ENCODE peak calls at places on chromosome 7, in five cellular contexts. C, T, E, I and B are unnamed samples.

GRCh38 chr7:37287093-37287492 is 161.6 kb downstream of the ELMO1 start:
- DNase-seq in C (no peak), T (no peak), E (no peak), I (no peak), B (no peak)

GRCh38 chr7:130958846-130959245 is 224.8 kb upstream of the KLF14 start:
- DNase-seq in C (no peak), T (no peak), E (no peak), I (no peak), B (no peak)

GRCh38 chr7:73809454-73810090 is 21.2 kb upstream of the CLDN4 start:
- DNase-seq in C (no peak), T (peak; percentile 52), E (peak; percentile 64), I (no peak), B (no peak)

GRCh38 chr7:27110977-27111752 is 8.7 kb upstream of the HOXA2 start:
- DNase-seq in C (no peak), T (no peak), E (no peak), I (no peak), B (no peak)

GRCh38 chr7:34096135-34096775 is 190.9 kb downstream of the BMPER start:
- DNase-seq in C (no peak), T (no peak), E (no peak), I (peak; percentile 55), B (no peak)

GRCh38 chr7:101804642-101805401 is 12.6 kb upstream of the CUX1 start:
- DNase-seq in C (no peak), T (no peak), E (no peak), I (no peak), B (no peak)

GRCh38 chr7:90804370-90804769 is 208.2 kb downstream of the CDK14 start:
- DNase-seq in C (no peak), T (no peak), E (no peak), I (no peak), B (no peak)

GRCh38 chr7:151930695-151931094 is 25.6 kb upstream of the GALNTL5 start:
- DNase-seq in C (no peak), T (no peak), E (no peak), I (no peak), B (no peak)

GRCh38 chr7:155166108-155166507 is 96.0 kb downstream of the HTR5A start:
- DNase-seq in C (no peak), T (peak; percentile 33), E (no peak), I (no peak), B (no peak)

GRCh38 chr7:44093102-44093641 is 10.8 kb upstream of the POLM start:
- DNase-seq in C (no peak), T (no peak), E (no peak), I (no peak), B (no peak)

GRCh38 chr7:107505997-107506682 is 36.3 kb downstream of the GPR22 start:
- DNase-seq in C (no peak), T (no peak), E (no peak), I (no peak), B (no peak)

GRCh38 chr7:116449950-116450349 is 49.6 kb upstream of the CAV2 start:
- DNase-seq in C (no peak), T (no peak), E (no peak), I (no peak), B (no peak)

DNA sequence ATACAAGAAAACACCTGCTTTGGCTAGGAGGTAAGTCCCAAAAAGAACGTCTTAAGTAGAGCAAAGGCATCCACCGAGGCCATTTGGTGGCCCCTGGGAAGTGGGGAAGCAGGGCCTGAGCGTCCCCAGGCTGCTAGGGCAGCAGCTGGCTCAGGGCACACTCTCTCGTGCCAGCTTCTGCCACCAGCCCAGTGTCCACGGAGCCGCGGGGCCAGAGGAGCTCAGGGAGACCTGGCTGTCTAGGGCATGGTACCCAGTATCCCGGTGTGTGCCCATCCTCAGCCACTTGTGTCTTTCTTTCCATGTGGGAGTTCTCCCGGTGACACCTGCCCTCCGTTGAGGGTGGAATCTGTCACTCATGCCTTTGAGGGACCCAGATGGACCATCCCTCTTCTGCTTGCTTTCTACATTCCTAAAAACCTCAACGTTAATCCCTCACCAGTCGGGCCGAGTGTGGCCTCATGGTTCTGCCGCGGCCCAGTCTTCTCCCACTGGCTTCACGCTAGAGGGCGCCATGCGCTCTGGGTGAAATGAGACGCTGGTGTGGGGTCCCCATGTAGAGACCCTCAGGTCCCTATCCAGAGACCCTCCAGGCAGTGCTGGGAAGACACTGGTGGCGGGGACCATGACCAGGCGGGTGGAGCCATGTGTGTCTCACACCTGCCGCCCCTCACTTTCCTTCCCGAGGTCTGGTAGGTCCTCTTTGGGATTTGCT is 9.5 kb upstream of the AP5Z1 start:
- DNase-seq in C (no peak), T (no peak), E (no peak), I (no peak), B (no peak)
- TF ChIP-seq CTCF in C (peak; percentile 0), T (no peak), E (no peak), I (peak; percentile 36), B (no peak)

GRCh38 chr7:78130443-78131200 is 332.0 kb downstream of the PHTF2 start:
- DNase-seq in C (no peak), T (no peak), E (peak; percentile 67), I (no peak), B (no peak)

GRCh38 chr7:78134748-78135147 is 336.2 kb downstream of the PHTF2 start:
- DNase-seq in C (no peak), T (peak; percentile 46), E (no peak), I (no peak), B (no peak)

GRCh38 chr7:78139335-78139734 is 340.8 kb downstream of the PHTF2 start:
- DNase-seq in C (no peak), T (no peak), E (no peak), I (no peak), B (no peak)

GRCh38 chr7:78129865-78130264 is 331.3 kb downstream of the PHTF2 start:
- DNase-seq in C (no peak), T (no peak), E (no peak), I (no peak), B (no peak)

GRCh38 chr7:78134256-78134655 is 335.7 kb downstream of the PHTF2 start:
- DNase-seq in C (peak; percentile 29), T (no peak), E (no peak), I (peak; percentile 39), B (no peak)
- TF ChIP-seq CTCF in C (peak; percentile 69), T (no peak), E (peak; percentile 48), I (peak; percentile 70), B (peak; percentile 66)

GRCh38 chr7:159152816-159153215 is 8.1 kb upstream of the VIPR2 start:
- DNase-seq in C (no peak), T (no peak), E (no peak), I (no peak), B (no peak)
- TF ChIP-seq CTCF in C (no peak), T (no peak), E (no peak), I (no peak), B (no peak)

GRCh38 chr7:64307254-64308018 is 6.3 kb upstream of the ZNF736 start:
- DNase-seq in C (peak; percentile 55), T (peak; percentile 94), E (peak; percentile 97), I (peak; percentile 18), B (no peak)
- TF ChIP-seq CTCF in C (no peak), T (peak; percentile 19), E (peak; percentile 37), I (no peak), B (no peak)

GRCh38 chr7:49322476-49322875 is 398.1 kb downstream of the CDC14C start:
- DNase-seq in C (no peak), T (no peak), E (no peak), I (no peak), B (no peak)

GRCh38 chr7:49327155-49327554 is 402.8 kb downstream of the CDC14C start:
- DNase-seq in C (no peak), T (no peak), E (no peak), I (no peak), B (no peak)

GRCh38 chr7:49320083-49320482 is 395.7 kb downstream of the CDC14C start:
- DNase-seq in C (no peak), T (no peak), E (no peak), I (no peak), B (no peak)

DNA sequence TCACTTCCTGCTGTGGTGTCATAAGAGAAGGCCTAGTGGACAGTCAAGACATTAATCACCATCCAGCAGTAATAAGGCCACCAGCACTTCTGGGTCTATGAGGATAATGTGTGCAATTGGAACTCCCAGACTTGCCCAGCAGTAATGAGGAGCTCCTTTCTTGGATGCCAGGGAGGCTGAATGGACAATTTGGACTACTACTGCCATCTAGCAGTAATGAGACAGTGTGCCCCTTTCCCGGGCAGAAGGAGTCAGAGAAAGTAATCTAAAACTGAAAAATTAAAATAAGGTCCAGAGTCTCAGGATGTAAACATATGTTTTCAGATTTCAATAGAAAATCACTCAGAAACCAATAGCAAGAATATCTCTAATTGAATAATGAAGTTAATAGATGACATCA is 400.4 kb downstream of the CDC14C start:
- DNase-seq in C (no peak), T (no peak), E (no peak), I (no peak), B (no peak)
- TF ChIP-seq CTCF in C (no peak), T (no peak), E (no peak), I (no peak), B (no peak)

GRCh38 chr7:149074116-149074885 is 16.2 kb downstream of the ZNF786 start:
- DNase-seq in C (no peak), T (no peak), E (no peak), I (no peak), B (no peak)

GRCh38 chr7:149072438-149072775 is 18.1 kb downstream of the ZNF786 start:
- DNase-seq in C (no peak), T (no peak), E (no peak), I (no peak), B (no peak)

GRCh38 chr7:149071182-149071635 is 19.3 kb downstream of the ZNF786 start:
- DNase-seq in C (no peak), T (peak; percentile 75), E (no peak), I (no peak), B (no peak)

GRCh38 chr7:149070372-149071140 is 20.0 kb downstream of the ZNF786 start:
- DNase-seq in C (no peak), T (peak; percentile 65), E (no peak), I (no peak), B (no peak)

GRCh38 chr7:149071641-149072437 is 18.7 kb downstream of the ZNF786 start:
- DNase-seq in C (peak; percentile 69), T (peak; percentile 79), E (no peak), I (no peak), B (no peak)
- TF ChIP-seq CTCF in C (peak; percentile 87), T (no peak), E (peak; percentile 18), I (peak; percentile 3), B (peak; percentile 50)

DNA sequence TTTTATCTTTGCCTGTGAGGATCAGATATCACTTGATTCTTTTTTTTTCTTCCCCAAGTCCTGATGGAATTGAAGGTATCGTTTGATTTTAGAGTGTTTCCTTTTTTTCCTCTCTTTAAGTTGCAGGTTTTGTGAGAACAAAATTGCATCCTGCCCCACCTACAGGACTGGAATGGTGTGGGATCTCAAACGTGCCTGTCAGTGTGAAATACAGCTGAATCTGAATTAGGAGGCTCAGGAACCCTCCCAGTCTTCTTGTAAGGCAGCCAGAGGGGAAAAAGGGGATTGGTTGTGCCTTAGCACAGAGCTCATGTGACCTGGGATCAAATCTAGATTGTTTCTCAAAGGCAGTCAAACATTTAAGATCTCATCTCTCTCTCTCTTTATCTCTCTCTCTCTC is 32.7 kb upstream of the KLHL7 start:
- DNase-seq in C (peak; percentile 22), T (no peak), E (no peak), I (no peak), B (no peak)
- TF ChIP-seq CTCF in C (no peak), T (no peak), E (no peak), I (peak; percentile 27), B (no peak)

DNA sequence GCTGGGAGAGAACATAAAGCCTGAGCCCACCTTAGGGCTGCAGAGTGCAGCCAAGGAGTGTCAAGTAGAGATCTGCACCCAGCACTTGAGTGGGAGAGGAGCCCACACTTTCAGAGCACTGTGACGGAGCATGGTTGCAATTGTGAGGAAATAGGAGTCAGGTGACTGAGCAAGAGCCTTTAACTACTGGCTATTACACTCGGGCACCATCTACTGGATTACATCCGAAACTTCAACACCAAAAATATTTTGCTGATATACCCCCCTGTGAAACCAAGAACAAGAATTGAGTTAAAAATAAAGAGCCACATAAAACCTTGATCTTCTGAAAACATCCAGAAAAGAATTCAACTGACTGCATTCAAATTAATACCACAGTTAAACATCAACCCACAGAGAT is 657.9 kb downstream of the NXPH1 start:
- DNase-seq in C (no peak), T (no peak), E (no peak), I (no peak), B (no peak)
- TF ChIP-seq CTCF in C (no peak), T (no peak), E (no peak), I (no peak), B (no peak)